ENCODE peak calls at places on chromosomes 1 and 21, in eight cellular contexts. Q, I, J, S, M, E, L and O are unnamed samples.
A peak's percentile ranks its signal among the peaks of the same experiment; 100 is the strongest.

GRCh38 chr1:91804546-91805023 is 81.4 kb downstream of the TGFBR3 start:
- DNase-seq in Q (no peak), I (peak; percentile 74), J (peak; percentile 75), S (peak; percentile 80), M (no peak), E (no peak), L (peak; percentile 92), O (no peak)

GRCh38 chr1:43890815-43891214 is 42.8 kb upstream of the ARTN start:
- DNase-seq in Q (no peak), I (no peak), J (no peak), S (peak; percentile 16), M (no peak), E (no peak), L (no peak), O (no peak)

GRCh38 chr1:154765970-154766369 is 104.1 kb downstream of the KCNN3 start:
- DNase-seq in Q (no peak), I (no peak), J (no peak), S (peak; percentile 30), M (peak; percentile 67), E (no peak), L (peak; percentile 31), O (no peak)

GRCh38 chr1:185501099-185501498 is 184.1 kb upstream of the IVNS1ABP start:
- DNase-seq in Q (no peak), I (no peak), J (no peak), S (no peak), M (no peak), E (no peak), L (no peak), O (no peak)

GRCh38 chr1:192477630-192478029 is 97.9 kb upstream of the RGS1 start:
- DNase-seq in Q (no peak), I (no peak), J (no peak), S (peak; percentile 52), M (no peak), E (no peak), L (peak; percentile 78), O (no peak)

GRCh38 chr21:44426663-44427191 is 28.6 kb upstream of the LRRC3 start:
- DNase-seq in Q (no peak), I (no peak), J (no peak), S (no peak), M (no peak), E (peak; percentile 42), L (no peak), O (no peak)

GRCh38 chr1:226690460-226690982 is 48.6 kb downstream of the ITPKB start:
- DNase-seq in Q (peak; percentile 81), I (no peak), J (no peak), S (peak; percentile 63), M (no peak), E (no peak), L (no peak), O (no peak)

GRCh38 chr21:44353200-44353970 is at the start of gene TRPM2:
- DNase-seq in Q (no peak), I (no peak), J (no peak), S (peak; percentile 49), M (no peak), E (no peak), L (peak; percentile 30), O (no peak)

GRCh38 chr1:117341123-117341522 is 26.1 kb upstream of the MAN1A2 start:
- DNase-seq in Q (no peak), I (no peak), J (no peak), S (no peak), M (no peak), E (no peak), L (no peak), O (no peak)

GRCh38 chr1:81369814-81370213 is 430.9 kb upstream of the ADGRL2 start:
- DNase-seq in Q (no peak), I (no peak), J (no peak), S (no peak), M (no peak), E (no peak), L (no peak), O (no peak)

GRCh38 chr1:39250460-39251240 is 46.2 kb downstream of the MACF1 start:
- DNase-seq in Q (no peak), I (no peak), J (no peak), S (peak; percentile 41), M (no peak), E (no peak), L (peak; percentile 72), O (no peak)

GRCh38 chr1:6088956-6089355 is 43.3 kb downstream of the KCNAB2 start:
- DNase-seq in Q (no peak), I (no peak), J (no peak), S (no peak), M (no peak), E (no peak), L (no peak), O (no peak)